ENCODE peak calls at places on chromosomes 2 and 18, in ten cellular contexts. W, L, G, D, M, I, X, K, B and Q are unnamed samples.
A peak's percentile ranks its signal among the peaks of the same experiment; 100 is the strongest.

GRCh38 chr2:99970292-99970868 is 172.0 kb downstream of the AFF3 start:
- DNase-seq in W (no peak), L (no peak), G (no peak), D (no peak), M (no peak), I (no peak), X (no peak), K (no peak), B (no peak), Q (no peak)

GRCh38 chr2:237717366-237718276 is 81.0 kb upstream of the RBM44 start:
- DNase-seq in W (no peak), L (no peak), G (no peak), D (no peak), M (no peak), I (no peak), X (no peak), K (peak; percentile 47), B (no peak), Q (no peak)

GRCh38 chr2:241195506-241196130 is 7.1 kb downstream of the ANO7 start:
- DNase-seq in W (no peak), L (peak; percentile 44), G (no peak), D (no peak), M (no peak), I (peak; percentile 65), X (no peak), K (no peak), B (no peak), Q (no peak)

GRCh38 chr2:162233197-162233596 is 10.0 kb downstream of the FAP start:
- DNase-seq in W (no peak), L (no peak), G (no peak), D (no peak), M (no peak), I (no peak), X (no peak), K (no peak), B (no peak), Q (no peak)

GRCh38 chr2:174686430-174686829 is 77.8 kb downstream of the CHRNA1 start:
- DNase-seq in W (no peak), L (no peak), G (no peak), D (no peak), M (no peak), I (no peak), X (no peak), K (no peak), B (no peak), Q (no peak)

GRCh38 chr18:3998698-3999333 is 456.3 kb downstream of the DLGAP1 start:
- DNase-seq in W (peak; percentile 60), L (no peak), G (no peak), D (peak; percentile 75), M (no peak), I (no peak), X (peak; percentile 14), K (no peak), B (no peak), Q (peak; percentile 61)

GRCh38 chr2:38315707-38316333 is 61.3 kb downstream of the ATL2 start:
- DNase-seq in W (peak; percentile 57), L (no peak), G (no peak), D (peak; percentile 31), M (no peak), I (no peak), X (peak; percentile 68), K (peak; percentile 60), B (no peak), Q (peak; percentile 67)

GRCh38 chr2:80256396-80257167 is 48.0 kb downstream of the LRRTM1 start:
- DNase-seq in W (peak; percentile 61), L (no peak), G (no peak), D (no peak), M (no peak), I (no peak), X (peak; percentile 21), K (peak; percentile 53), B (no peak), Q (no peak)

GRCh38 chr2:149787206-149787605 is 199.6 kb upstream of the MMADHC start:
- DNase-seq in W (no peak), L (no peak), G (no peak), D (no peak), M (no peak), I (no peak), X (no peak), K (no peak), B (no peak), Q (no peak)

GRCh38 chr2:149781263-149781808 is 193.8 kb upstream of the MMADHC start:
- DNase-seq in W (no peak), L (no peak), G (no peak), D (no peak), M (no peak), I (no peak), X (no peak), K (no peak), B (no peak), Q (no peak)

GRCh38 chr2:149783284-149783683 is 195.7 kb upstream of the MMADHC start:
- DNase-seq in W (no peak), L (no peak), G (no peak), D (no peak), M (no peak), I (no peak), X (no peak), K (no peak), B (no peak), Q (no peak)

GRCh38 chr2:149782566-149782965 is 195.0 kb upstream of the MMADHC start:
- DNase-seq in W (no peak), L (no peak), G (no peak), D (no peak), M (no peak), I (no peak), X (no peak), K (no peak), B (no peak), Q (no peak)
- H3K4me3 ChIP-seq in W (no peak overlapping the region), L (no peak overlapping the region), G (no peak overlapping the region), D (no peak overlapping the region), M (no peak overlapping the region), I (no peak overlapping the region), X (no peak overlapping the region), K (no peak overlapping the region), B (no peak overlapping the region), Q (no peak overlapping the region)

GRCh38 chr2:16208241-16208797 is 268.0 kb downstream of the MYCN start:
- DNase-seq in W (no peak), L (no peak), G (no peak), D (no peak), M (no peak), I (no peak), X (no peak), K (no peak), B (no peak), Q (no peak)

GRCh38 chr2:16207611-16208010 is 267.3 kb downstream of the MYCN start:
- DNase-seq in W (no peak), L (no peak), G (no peak), D (no peak), M (no peak), I (no peak), X (no peak), K (no peak), B (no peak), Q (no peak)

GRCh38 chr2:16209799-16210198 is 269.4 kb downstream of the MYCN start:
- DNase-seq in W (no peak), L (no peak), G (no peak), D (no peak), M (no peak), I (no peak), X (no peak), K (no peak), B (no peak), Q (no peak)

GRCh38 chr2:16207151-16207550 is 266.8 kb downstream of the MYCN start:
- DNase-seq in W (no peak), L (no peak), G (no peak), D (no peak), M (no peak), I (no peak), X (no peak), K (no peak), B (no peak), Q (no peak)

DNA sequence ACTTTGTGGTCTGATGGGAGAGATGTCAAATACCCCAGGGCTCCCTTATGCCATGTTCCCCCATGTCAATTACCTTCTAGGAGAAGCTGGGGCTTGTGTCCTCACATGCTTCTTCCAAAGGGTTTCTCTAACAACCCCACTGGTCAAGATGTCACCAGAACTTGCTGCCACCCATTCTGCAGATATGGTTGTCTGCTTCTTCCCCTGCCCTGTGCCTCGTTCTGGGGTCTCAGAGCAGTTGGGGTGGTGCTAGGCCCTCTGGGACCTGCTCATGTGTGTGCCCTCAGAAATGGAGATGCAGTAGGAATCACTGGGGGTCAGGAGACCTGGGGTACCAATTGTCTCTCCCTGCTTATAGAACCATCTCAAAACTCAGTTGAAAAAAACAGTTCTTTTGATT is 268.6 kb downstream of the MYCN start:
- DNase-seq in W (no peak), L (no peak), G (no peak), D (no peak), M (no peak), I (no peak), X (no peak), K (no peak), B (no peak), Q (no peak)
- H3K9me3 ChIP-seq in W (no peaks in the 10 kb centered on the region), L (no peaks in the 10 kb centered on the region), G (no peaks in the 10 kb centered on the region), D (no peaks in the 10 kb centered on the region), M (no peaks in the 10 kb centered on the region), I (no peaks in the 10 kb centered on the region), X (no peaks in the 10 kb centered on the region), K (peaks cover 6% of the 10 kb centered on the region), B (no peaks in the 10 kb centered on the region), Q (peaks cover 5% of the 10 kb centered on the region)

DNA sequence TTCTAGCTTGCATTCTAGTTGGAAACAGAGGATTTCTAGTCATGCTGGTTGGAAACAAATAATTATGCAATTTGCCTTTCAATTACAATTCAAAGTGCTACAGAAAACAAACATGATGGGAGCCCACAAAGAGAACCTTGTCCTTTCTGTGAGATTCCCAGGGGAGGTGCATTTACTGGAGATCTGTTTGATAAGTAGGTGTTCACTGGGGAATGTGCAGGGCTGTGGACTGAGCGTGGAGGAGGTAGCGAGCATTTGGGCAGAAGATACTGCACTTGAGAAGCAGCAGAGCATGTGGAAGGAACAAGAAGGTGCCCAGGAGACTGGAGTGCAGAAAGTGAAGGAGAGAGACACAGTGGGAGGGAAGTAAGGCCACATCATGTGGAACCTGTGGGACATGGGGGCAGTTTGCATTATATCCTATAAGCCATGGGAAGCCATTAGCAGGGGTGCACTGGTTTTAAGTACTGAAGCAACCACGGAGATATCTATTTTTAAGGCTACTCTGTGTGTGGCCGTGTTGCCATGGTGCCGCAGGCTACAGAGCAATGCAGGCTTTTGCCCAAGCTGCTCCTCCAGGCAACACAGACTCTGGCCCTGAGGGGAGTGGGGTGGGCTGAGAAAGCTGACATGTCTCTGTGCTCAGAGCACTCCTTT is 154.0 kb downstream of the ANTXR1 start:
- DNase-seq in W (no peak), L (no peak), G (no peak), D (no peak), M (no peak), I (no peak), X (peak; percentile 99), K (no peak), B (no peak), Q (no peak)
- H3K4me1 ChIP-seq in W (peaks cover 21% of the 10 kb centered on the region), L (peaks cover 34% of the 10 kb centered on the region), G (no peaks in the 10 kb centered on the region), D (peaks cover 31% of the 10 kb centered on the region), M (no peaks in the 10 kb centered on the region), I (peaks cover 7% of the 10 kb centered on the region), X (peaks cover 83% of the 10 kb centered on the region), K (peaks cover 6% of the 10 kb centered on the region), B (no peaks in the 10 kb centered on the region), Q (peaks cover 33% of the 10 kb centered on the region)

GRCh38 chr2:17753803-17754663 is at the start of the genes GEN1 and SMC6:
- DNase-seq in W (peak; percentile 96), L (peak; percentile 96), G (peak; percentile 88), D (peak; percentile 88), M (peak; percentile 85), I (peak; percentile 97), X (peak; percentile 92), K (peak; percentile 97), B (peak; percentile 95), Q (peak; percentile 94)

GRCh38 chr2:17752892-17753802 is 463 bp downstream of the SMC6 start:
- DNase-seq in W (peak; percentile 81), L (peak; percentile 82), G (peak; percentile 52), D (peak; percentile 55), M (no peak), I (peak; percentile 85), X (peak; percentile 63), K (peak; percentile 82), B (no peak), Q (peak; percentile 59)

GRCh38 chr2:17754773-17755425 is 961 bp downstream of the GEN1 start:
- DNase-seq in W (no peak), L (no peak), G (no peak), D (no peak), M (no peak), I (no peak), X (peak; percentile 33), K (no peak), B (no peak), Q (peak; percentile 51)

GRCh38 chr2:17749753-17750438 is 3.7 kb downstream of the SMC6 start:
- DNase-seq in W (no peak), L (no peak), G (no peak), D (no peak), M (no peak), I (no peak), X (no peak), K (no peak), B (no peak), Q (no peak)

DNA sequence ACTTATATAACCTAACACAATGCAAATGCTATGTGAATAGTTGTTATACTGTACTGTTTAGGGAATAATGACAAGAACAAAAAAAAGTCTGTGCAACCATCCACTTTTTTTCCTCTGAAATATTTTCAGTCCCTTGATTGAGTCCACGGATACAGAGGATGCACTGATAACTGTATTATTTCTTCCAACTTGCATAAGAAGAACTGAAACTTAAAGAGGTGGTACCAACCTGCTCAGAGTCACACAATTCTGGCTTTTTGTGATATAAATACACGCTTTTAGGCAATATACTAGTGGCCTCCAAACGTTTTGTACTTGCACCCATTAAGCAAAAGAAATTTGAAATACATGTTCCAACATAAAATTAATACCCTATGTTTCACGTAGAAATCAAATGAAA is 1.3 kb downstream of the SMC6 start:
- DNase-seq in W (no peak), L (no peak), G (no peak), D (no peak), M (no peak), I (no peak), X (no peak), K (no peak), B (no peak), Q (peak; percentile 18)
- H3K4me3 ChIP-seq in W (peak overlapping the region; percentile 74), L (peak overlapping the region; percentile 68), G (no peak overlapping the region), D (no peak overlapping the region), M (no peak overlapping the region), I (no peak overlapping the region), X (peak overlapping the region; percentile 95), K (peak overlapping the region; percentile 87), B (no peak overlapping the region), Q (peak overlapping the region; percentile 74)